ENCODE peak calls at places on chromosomes 16 and 17, in six cellular contexts. H is H1, U is mesenchymal stem cell, L is IMR-90, P is H9, B is neuronal stem cell. M is an unnamed sample. For H3K27me3, the result is how much of the 10 kb centered on the place peaks cover.

GRCh38 chr16:24853830-24854229 is 8.1 kb downstream of the SLC5A11 start:
- DNase-seq in H (no peak), U (peak), L (peak), P (no peak), B (no peak), M (no peak)

GRCh38 chr16:50528820-50529219 is 19.4 kb upstream of the NKD1 start:
- DNase-seq in H (no peak), U (no peak), L (no peak), P (peak), B (no peak), M (no peak)

GRCh38 chr17:28949185-28950016 is 1.9 kb downstream of the PHF12 start:
- DNase-seq in H (no peak), U (peak), L (no peak), P (peak), B (peak), M (peak)

GRCh38 chr16:75121949-75122568 is 5.5 kb upstream of the LDHD start:
- DNase-seq in H (no peak), U (no peak), L (no peak), P (peak), B (no peak), M (no peak)

GRCh38 chr17:77320046-77320445 is 179.3 kb downstream of the SEC14L1 start:
- DNase-seq in H (no peak), U (peak), L (peak), P (peak), B (no peak), M (no peak)

GRCh38 chr17:9987779-9988585 is 82.9 kb upstream of the RCVRN start:
- DNase-seq in H (no peak), U (peak), L (peak), P (peak), B (peak), M (peak)

GRCh38 chr17:34291721-34292348 is 6.3 kb downstream of the CCL11 start:
- DNase-seq in H (no peak), U (no peak), L (no peak), P (no peak), B (no peak), M (peak)

GRCh38 chr17:5711344-5711743 is 127.0 kb upstream of the NLRP1 start:
- DNase-seq in H (no peak), U (no peak), L (no peak), P (peak), B (peak), M (no peak)

GRCh38 chr17:56939869-56940484 is 20.9 kb downstream of the COIL start:
- DNase-seq in H (no peak), U (peak), L (peak), P (no peak), B (peak), M (peak)

GRCh38 chr17:79664925-79665738 is 54.3 kb upstream of the RBFOX3 start:
- DNase-seq in H (no peak), U (no peak), L (no peak), P (peak), B (no peak), M (peak)

GRCh38 chr17:182164-182751 is 808 bp upstream of the DOC2B start:
- DNase-seq in H (no peak), U (no peak), L (no peak), P (no peak), B (no peak), M (no peak)

GRCh38 chr16:58510097-58510775 is 5.1 kb upstream of the SETD6 start:
- DNase-seq in H (no peak), U (no peak), L (no peak), P (no peak), B (no peak), M (no peak)

GRCh38 chr16:86634290-86634689 is 55.9 kb downstream of the FOXL1 start:
- DNase-seq in H (no peak), U (peak), L (peak), P (no peak), B (no peak), M (no peak)

DNA sequence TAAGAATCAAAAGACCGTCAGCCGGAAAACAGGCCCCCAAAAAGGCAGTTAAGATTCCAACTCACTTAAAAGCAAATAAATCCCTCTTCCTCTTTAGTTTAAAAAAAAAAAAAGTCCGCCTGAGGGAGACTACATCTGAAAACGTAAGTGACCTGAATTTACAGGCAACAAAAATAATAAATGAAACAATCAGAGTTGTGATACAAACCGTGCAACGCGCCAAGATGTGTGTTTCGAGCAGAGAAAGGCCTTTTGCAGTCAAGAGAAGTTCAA is 1.1 kb downstream of the KANSL1 start:
- DNase-seq in H (no peak), U (no peak), L (no peak), P (no peak), B (no peak), M (no peak)
- H3K4ac ChIP-seq in H (peak), U (no peak), L (peak), P (peak), B (no peak), M (peak)

GRCh38 chr17:11807606-11808005 is 189.7 kb downstream of the ZNF18 start:
- DNase-seq in H (no peak), U (no peak), L (no peak), P (no peak), B (no peak), M (no peak)
- H4K91ac ChIP-seq in H (no peak), U (no peak), L (no peak), P (no peak), B (no peak), M (no peak)

GRCh38 chr17:14301279-14301760 is 439 bp downstream of the HS3ST3B1 start:
- DNase-seq in H (no peak), U (no peak), L (no peak), P (no peak), B (no peak), M (no peak)
- H3K27me3 ChIP-seq in H (half or more), U (half or more), L (under half), P (half or more), B (under half), M (under half)

GRCh38 chr16:18789515-18789849 is 652 bp downstream of the RPS15A start:
- DNase-seq in H (no peak), U (no peak), L (no peak), P (no peak), B (no peak), M (no peak)
- H3K4ac ChIP-seq in H (peak), U (peak), L (peak), P (peak), B (no peak), M (peak)

DNA sequence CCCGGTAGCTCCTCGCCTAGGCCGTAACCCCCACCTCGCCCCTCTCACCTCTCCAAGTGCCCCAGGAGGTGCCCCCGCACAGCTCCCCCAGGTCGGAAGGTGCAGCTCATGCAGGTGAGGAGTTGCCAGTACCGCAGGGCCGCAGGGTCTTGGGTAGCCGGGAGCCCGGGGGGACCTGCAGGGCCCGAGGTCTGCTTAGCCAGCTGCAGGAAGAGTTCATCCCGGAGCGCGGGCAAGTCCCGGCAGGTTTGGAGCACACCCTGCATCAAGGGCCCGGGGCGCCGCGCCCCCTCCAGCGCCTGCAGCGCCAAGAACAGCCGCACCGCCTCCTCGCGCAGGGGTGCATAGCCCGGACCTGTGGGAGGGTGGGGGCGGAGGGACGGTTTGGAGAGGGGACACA is 4.8 kb downstream of the PLEKHH3 start:
- DNase-seq in H (no peak), U (no peak), L (no peak), P (peak), B (no peak), M (no peak)
- H4K91ac ChIP-seq in H (peak), U (no peak), L (no peak), P (no peak), B (no peak), M (no peak)

GRCh38 chr17:36808181-36808661 is 129.1 kb upstream of the LHX1 start:
- DNase-seq in H (no peak), U (peak), L (no peak), P (peak), B (peak), M (no peak)
- H3K27me3 ChIP-seq in H (under half), U (half or more), L (half or more), P (under half), B (under half), M (under half)

DNA sequence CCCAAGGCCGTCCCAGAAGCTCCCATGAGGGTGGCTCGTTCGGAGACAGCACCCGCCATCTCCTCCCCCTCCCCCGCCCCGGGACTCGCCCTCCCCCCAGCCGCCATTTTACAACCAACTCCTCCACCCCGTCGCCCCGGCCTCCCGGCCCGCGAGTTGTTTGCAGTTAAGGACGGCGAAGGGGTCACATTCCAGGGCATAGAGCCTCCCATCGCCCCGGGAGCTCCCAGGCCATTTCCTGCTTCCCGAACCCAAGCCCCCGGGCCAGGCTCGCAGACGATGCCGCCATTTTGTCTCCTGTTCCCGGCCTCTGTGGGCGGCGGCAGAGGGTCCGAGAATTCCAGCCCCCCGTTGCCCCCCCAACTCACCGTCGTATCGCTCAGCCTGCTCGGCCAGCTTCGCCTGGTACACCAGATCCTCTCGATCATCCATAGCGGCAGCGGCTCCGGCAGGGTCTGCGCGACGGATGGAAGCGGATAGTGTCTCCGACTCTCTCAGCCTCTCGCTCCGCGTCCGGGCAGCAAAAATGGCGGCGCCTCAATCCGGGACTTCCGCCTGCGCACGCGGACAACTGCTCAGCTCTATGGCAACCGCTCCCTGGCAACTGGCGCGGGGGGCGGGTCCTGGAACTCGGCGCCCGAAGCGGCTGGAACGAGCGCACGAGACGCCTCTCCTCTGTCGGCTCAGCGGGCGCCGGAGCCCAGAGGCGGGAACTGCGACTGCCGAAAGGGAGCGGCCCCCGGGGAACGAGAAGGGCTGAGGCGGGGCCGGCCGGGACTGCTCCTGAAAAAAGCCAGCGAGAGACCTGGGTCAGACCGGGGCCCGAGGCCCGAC is at the start of gene YWHAE:
- DNase-seq in H (peak), U (peak), L (peak), P (peak), B (peak), M (peak)
- H3K4ac ChIP-seq in H (peak), U (peak), L (peak), P (peak), B (peak), M (peak)

DNA sequence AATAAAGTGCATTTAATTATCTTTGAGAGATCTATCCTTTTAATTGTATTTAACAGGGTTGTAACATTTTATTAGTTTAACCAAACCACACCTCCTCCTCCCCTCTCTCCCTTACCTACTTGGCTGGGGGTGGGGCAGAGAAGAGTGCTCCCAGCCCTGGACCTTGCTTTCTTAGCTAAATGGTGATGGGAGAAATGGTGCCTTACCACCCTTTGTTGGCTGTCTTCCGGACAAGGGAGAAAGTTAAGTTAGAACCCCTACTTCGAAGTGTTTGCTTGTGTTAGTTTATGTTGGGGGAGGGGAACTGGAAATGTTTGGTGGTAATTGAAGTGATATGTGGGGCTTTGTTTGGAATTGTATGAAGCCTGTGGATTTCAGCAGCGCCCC is 3.9 kb downstream of the FZD2 start:
- DNase-seq in H (no peak), U (no peak), L (no peak), P (no peak), B (no peak), M (no peak)
- H4K91ac ChIP-seq in H (no peak), U (no peak), L (no peak), P (no peak), B (no peak), M (no peak)

DNA sequence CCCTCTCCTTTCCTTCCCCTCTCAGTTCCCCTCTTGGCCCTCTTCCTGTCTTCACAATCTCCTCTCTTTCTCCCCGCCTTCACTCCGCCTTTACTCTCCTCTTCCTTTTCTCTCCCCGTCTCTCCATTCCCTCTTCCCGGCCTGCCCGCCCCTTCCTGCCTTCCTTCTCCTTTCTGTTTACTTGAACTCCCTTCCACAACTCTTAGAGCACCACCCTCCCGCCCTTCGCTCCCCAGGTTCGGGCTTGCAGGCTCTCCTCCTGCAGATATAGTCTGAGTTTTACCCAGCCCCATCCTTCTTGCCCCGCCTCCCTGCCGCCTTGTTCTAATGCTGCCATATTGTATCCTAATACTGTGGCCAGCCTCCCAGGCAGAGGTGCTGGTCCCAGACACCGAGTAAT is 201.5 kb upstream of the N4BP1 start:
- DNase-seq in H (no peak), U (no peak), L (no peak), P (peak), B (no peak), M (no peak)
- H3K27me3 ChIP-seq in H (under half), U (under half), L (under half), P (under half), B (under half), M (under half)